ENCODE peak calls at places on chromosome 22, in eight cellular contexts. O is esophagus muscularis mucosa, S is prostate gland, E is endothelial cell of umbilical vein, H is spleen, P is GM12878, C is HCT116, N is vagina. K is an unnamed sample. For H3K36me3, the result is how much of the 10 kb centered on the place peaks cover.

GRCh38 chr22:24446291-24446611 is 18.9 kb downstream of the ADORA2A start:
- DNase-seq in C (no peak), H (no peak), P (no peak), E (no peak), S (no peak), N (no peak), O (no peak), K (no peak)

GRCh38 chr22:32764330-32765116 is 37.0 kb upstream of the TIMP3 start:
- DNase-seq in C (no peak), P (no peak), S (no peak), H (no peak), E (no peak), O (no peak), N (no peak), K (no peak)

GRCh38 chr22:46008291-46008690 is 31.3 kb upstream of the WNT7B start:
- DNase-seq in H (no peak), O (no peak), C (no peak), S (no peak), P (no peak), E (no peak), N (no peak), K (no peak)

GRCh38 chr22:32544953-32545558 is 70.4 kb downstream of the FBXO7 start:
- DNase-seq in O (no peak), N (peak), H (peak), S (no peak), P (no peak), E (no peak), C (no peak), K (no peak)

GRCh38 chr22:41862530-41863266 is 29.8 kb downstream of the SREBF2 start:
- DNase-seq in H (peak), O (no peak), S (no peak), P (peak), E (no peak), C (no peak), N (no peak), K (no peak)

GRCh38 chr22:46065733-46066454 is 84.4 kb upstream of the PPARA start:
- DNase-seq in O (no peak), N (no peak), S (no peak), H (no peak), C (no peak), P (no peak), E (no peak), K (no peak)

GRCh38 chr22:46969961-46970360 is 207.5 kb downstream of the TBC1D22A start:
- DNase-seq in N (no peak), P (no peak), C (no peak), H (no peak), S (no peak), E (no peak), O (no peak), K (no peak)

GRCh38 chr22:39959640-39960447 is at the start of gene TMA7B:
- DNase-seq in E (peak), H (peak), C (no peak), P (no peak), O (no peak), N (no peak), S (no peak), K (peak)

GRCh38 chr22:23849009-23850006 is 8.4 kb upstream of the SLC2A11 start:
- DNase-seq in H (peak), O (no peak), S (peak), E (peak), C (peak), N (no peak), P (no peak), K (peak)

GRCh38 chr22:28703436-28703835 is 23.8 kb upstream of the TTC28 start:
- DNase-seq in E (no peak), N (no peak), C (no peak), P (no peak), H (no peak), S (no peak), O (no peak), K (no peak)

GRCh38 chr22:48431014-48431413 is 1396.7 kb downstream of the BRD1 start:
- DNase-seq in P (no peak), O (no peak), N (no peak), C (no peak), E (no peak), S (no peak), H (peak), K (no peak)

DNA sequence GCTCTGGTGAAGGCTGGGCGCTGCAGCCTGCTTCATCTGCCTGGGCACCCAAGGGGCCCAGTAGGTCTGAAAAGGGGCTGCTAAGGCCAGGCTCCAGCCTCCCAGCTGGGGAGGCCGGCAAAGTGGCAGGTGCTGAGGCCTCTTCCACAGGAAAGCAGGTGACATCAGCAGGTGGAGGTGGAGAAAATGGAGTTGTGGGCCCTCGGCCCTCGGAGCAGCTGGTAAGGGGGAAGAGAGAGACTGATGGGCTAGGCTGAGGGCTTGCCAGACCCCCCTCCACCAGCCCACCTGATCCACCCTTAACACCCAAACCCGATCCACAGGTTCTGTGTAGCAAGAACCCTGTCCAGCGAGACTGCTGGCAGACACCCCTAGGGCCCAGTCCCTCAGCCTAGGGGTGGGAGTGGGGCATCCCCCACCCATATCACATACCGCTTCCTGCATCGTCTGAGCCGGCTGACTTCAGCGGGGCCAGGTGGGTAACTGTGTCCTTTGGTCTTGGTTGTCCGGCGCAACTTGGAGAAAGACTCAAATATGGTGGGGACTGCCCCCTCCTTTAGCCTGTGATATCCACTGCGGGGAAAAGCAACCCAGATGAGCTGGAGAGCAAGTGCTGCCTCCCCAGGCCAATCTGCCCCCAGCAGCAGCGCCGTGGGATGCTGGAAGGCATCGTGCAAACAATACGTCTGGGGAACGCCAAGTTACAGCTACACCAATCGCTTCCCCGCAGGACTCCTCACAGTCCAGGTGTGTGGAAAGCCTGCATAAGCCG is 1.5 kb downstream of the THAP7 start:
- DNase-seq in E (no peak), H (peak), C (no peak), N (no peak), S (no peak), P (no peak), O (no peak), K (no peak)
- TF ChIP-seq POLR2AphosphoS5 in E (no peak), H (no peak), C (no peak), N (no peak), S (no peak), P (no peak), O (no peak), K (no peak)

GRCh38 chr22:50019316-50019715 is 6.8 kb upstream of the IL17REL start:
- DNase-seq in E (no peak), H (peak), O (no peak), C (no peak), S (no peak), P (no peak), N (no peak), K (no peak)
- H3K36me3 ChIP-seq in E (under half), H (under half), O (under half), C (under half), S (under half), P (under half), N (under half), K (under half)

GRCh38 chr22:21952586-21953571 is at the start of gene PPM1F:
- DNase-seq in S (peak), N (no peak), O (peak), C (no peak), P (peak), H (peak), E (peak), K (peak)
- H3K4me3 ChIP-seq in S (peak), N (peak), O (peak), C (peak), P (peak), H (peak), E (peak), K (peak)

GRCh38 chr22:18055619-18056160 is 22.1 kb upstream of the PEX26 start:
- DNase-seq in S (no peak), P (no peak), H (peak), C (no peak), N (no peak), E (no peak), O (no peak), K (no peak)
- TF ChIP-seq POLR2AphosphoS5 in S (no peak), P (no peak), H (no peak), C (no peak), N (no peak), E (no peak), O (no peak), K (no peak)

K was measured in stomach.